ENCODE peak calls at places on chromosomes 16 and 17, in nine cellular contexts. J is glutamatergic neuron, K is choroid plexus epithelial cell, H is body of pancreas, G is H9, D is neural progenitor cell, M is left lung, Y is fibroblast of mammary gland, A is heart left ventricle. Z is an unnamed sample.

GRCh38 chr17:37067555-37068111 is 118.9 kb downstream of the AATF start:
- DNase-seq in J (no peak), K (peak), H (peak), G (no peak), D (no peak), M (no peak), Y (peak), A (no peak), Z (no peak)

GRCh38 chr17:1880851-1881630 is 51.2 kb downstream of the RPA1 start:
- DNase-seq in J (no peak), K (peak), H (no peak), G (no peak), D (peak), M (no peak), Y (peak), A (no peak), Z (no peak)

GRCh38 chr16:81080233-81080632 is 3.2 kb upstream of the C16orf46 start:
- DNase-seq in J (no peak), K (no peak), H (no peak), G (no peak), D (no peak), M (no peak), Y (no peak), A (no peak), Z (no peak)

GRCh38 chr16:77273-77806 is 685 bp upstream of the MPG start:
- DNase-seq in J (peak), K (peak), H (peak), G (peak), D (peak), M (peak), Y (peak), A (peak), Z (peak)

GRCh38 chr17:57166803-57167202 is 81.8 kb downstream of the AKAP1 start:
- DNase-seq in J (no peak), K (no peak), H (no peak), G (peak), D (no peak), M (no peak), Y (no peak), A (no peak), Z (peak)

GRCh38 chr17:45402916-45403315 is 29.8 kb downstream of the ARHGAP27 start:
- DNase-seq in J (no peak), K (no peak), H (no peak), G (no peak), D (no peak), M (no peak), Y (no peak), A (no peak), Z (no peak)

GRCh38 chr16:72938426-72939164 is 109.3 kb downstream of the ZFHX3 start:
- DNase-seq in J (no peak), K (peak), H (peak), G (no peak), D (peak), M (peak), Y (peak), A (peak), Z (no peak)

GRCh38 chr17:79374807-79375206 is 236.0 kb downstream of the RBFOX3 start:
- DNase-seq in J (no peak), K (no peak), H (no peak), G (no peak), D (no peak), M (no peak), Y (no peak), A (no peak), Z (no peak)

GRCh38 chr17:17783825-17784598 is 52.8 kb downstream of the SREBF1 start:
- DNase-seq in J (peak), K (peak), H (peak), G (peak), D (peak), M (no peak), Y (peak), A (peak), Z (peak)

GRCh38 chr16:23666919-23667659 is 11.6 kb upstream of the PLK1 start:
- DNase-seq in J (no peak), K (no peak), H (no peak), G (no peak), D (no peak), M (no peak), Y (no peak), A (no peak), Z (no peak)

GRCh38 chr16:57773680-57774295 is 28.5 kb downstream of the KIFC3 start:
- DNase-seq in J (no peak), K (peak), H (peak), G (no peak), D (no peak), M (no peak), Y (peak), A (no peak), Z (no peak)

GRCh38 chr17:19546289-19547065 is 12.8 kb downstream of the SLC47A1 start:
- DNase-seq in J (no peak), K (no peak), H (peak), G (no peak), D (peak), M (peak), Y (no peak), A (peak), Z (no peak)

GRCh38 chr17:82014432-82014831 is 8.2 kb downstream of the CENPX start:
- DNase-seq in J (no peak), K (no peak), H (no peak), G (no peak), D (no peak), M (no peak), Y (no peak), A (no peak), Z (no peak)

GRCh38 chr17:71975331-71975801 is 145.5 kb upstream of the SOX9 start:
- DNase-seq in J (no peak), K (peak), H (peak), G (peak), D (peak), M (peak), Y (peak), A (peak), Z (peak)

GRCh38 chr16:86030116-86030515 is 131.2 kb downstream of the IRF8 start:
- DNase-seq in J (no peak), K (no peak), H (no peak), G (no peak), D (no peak), M (peak), Y (no peak), A (no peak), Z (no peak)

GRCh38 chr17:82686366-82687324 is 11.9 kb downstream of the RAB40B start:
- DNase-seq in J (no peak), K (no peak), H (no peak), G (no peak), D (no peak), M (no peak), Y (no peak), A (no peak), Z (no peak)

GRCh38 chr17:29219378-29220047 is 27.1 kb upstream of the CRYBA1 start:
- DNase-seq in J (peak), K (peak), H (peak), G (peak), D (peak), M (peak), Y (peak), A (peak), Z (peak)

GRCh38 chr16:47780213-47780612 is 319.1 kb downstream of the PHKB start:
- DNase-seq in J (no peak), K (no peak), H (no peak), G (no peak), D (no peak), M (no peak), Y (peak), A (no peak), Z (no peak)

GRCh38 chr17:21689604-21690003 is 2.7 kb upstream of the KCNJ18 start:
- DNase-seq in J (no peak), K (peak), H (peak), G (no peak), D (no peak), M (peak), Y (peak), A (no peak), Z (no peak)

GRCh38 chr17:41009301-41009760 is 403 bp upstream of the KRTAP3-1 start:
- DNase-seq in J (no peak), K (no peak), H (no peak), G (no peak), D (peak), M (no peak), Y (no peak), A (no peak), Z (no peak)

DNA sequence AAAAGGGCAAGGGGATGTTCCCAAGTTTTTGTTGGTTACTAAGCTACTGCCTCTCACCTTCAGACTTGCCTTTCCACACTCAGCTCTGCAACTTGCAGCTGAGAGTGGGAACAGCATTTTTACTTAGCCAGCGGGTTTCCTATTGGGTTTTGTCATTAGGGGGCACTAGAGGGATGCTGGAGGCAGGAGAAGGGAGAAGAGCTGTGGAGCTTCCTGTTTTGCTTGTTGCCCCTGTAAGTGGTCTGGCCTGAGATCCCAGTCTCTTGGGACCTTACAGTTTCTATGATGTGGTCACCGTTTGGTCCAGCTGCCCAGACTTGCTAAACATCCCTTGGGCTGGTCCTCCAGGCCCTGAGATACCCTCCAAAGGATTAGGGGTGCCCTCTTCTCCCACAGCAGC is 209.6 kb upstream of the NLRP1 start:
- DNase-seq in J (no peak), K (peak), H (no peak), G (peak), D (peak), M (no peak), Y (peak), A (no peak), Z (no peak)
- TF ChIP-seq CTCF in J (no peak), K (peak), H (no peak), G (peak), D (peak), M (no peak), Y (peak), A (no peak), Z (peak)

GRCh38 chr16:59566446-59566845 is 832.3 kb upstream of the GOT2 start:
- DNase-seq in J (no peak), K (no peak), H (no peak), G (no peak), D (no peak), M (no peak), Y (no peak), A (no peak), Z (no peak)

GRCh38 chr16:59567496-59567895 is 833.4 kb upstream of the GOT2 start:
- DNase-seq in J (no peak), K (no peak), H (no peak), G (no peak), D (peak), M (no peak), Y (no peak), A (no peak), Z (no peak)
- TF ChIP-seq CTCF in J (no peak), K (no peak), H (no peak), G (no peak), D (no peak), M (no peak), Y (no peak), A (no peak), Z (no peak)

GRCh38 chr16:82368041-82368440 is 198.0 kb upstream of the MPHOSPH6 start:
- DNase-seq in J (no peak), K (peak), H (peak), G (peak), D (peak), M (no peak), Y (peak), A (peak), Z (peak)
- TF ChIP-seq CTCF in J (peak), K (peak), H (no peak), G (peak), D (peak), M (no peak), Y (no peak), A (peak), Z (peak)

GRCh38 chr17:80454557-80455327 is 21.7 kb downstream of the NPTX1 start:
- DNase-seq in J (peak), K (peak), H (peak), G (peak), D (peak), M (peak), Y (peak), A (peak), Z (peak)
- TF ChIP-seq CTCF in J (no peak), K (no peak), H (peak), G (no peak), D (no peak), M (no peak), Y (no peak), A (no peak), Z (no peak)

GRCh38 chr16:84466692-84467091 is 37.8 kb downstream of the MEAK7 start:
- DNase-seq in J (no peak), K (no peak), H (no peak), G (no peak), D (no peak), M (no peak), Y (no peak), A (no peak), Z (no peak)

GRCh38 chr16:84464116-84464515 is 40.3 kb downstream of the MEAK7 start:
- DNase-seq in J (no peak), K (no peak), H (no peak), G (no peak), D (no peak), M (no peak), Y (no peak), A (peak), Z (no peak)

GRCh38 chr16:84463221-84463620 is 41.2 kb downstream of the MEAK7 start:
- DNase-seq in J (no peak), K (no peak), H (no peak), G (peak), D (no peak), M (no peak), Y (no peak), A (peak), Z (no peak)

GRCh38 chr16:84467256-84467655 is 37.2 kb downstream of the MEAK7 start:
- DNase-seq in J (no peak), K (no peak), H (no peak), G (no peak), D (no peak), M (no peak), Y (no peak), A (no peak), Z (no peak)

DNA sequence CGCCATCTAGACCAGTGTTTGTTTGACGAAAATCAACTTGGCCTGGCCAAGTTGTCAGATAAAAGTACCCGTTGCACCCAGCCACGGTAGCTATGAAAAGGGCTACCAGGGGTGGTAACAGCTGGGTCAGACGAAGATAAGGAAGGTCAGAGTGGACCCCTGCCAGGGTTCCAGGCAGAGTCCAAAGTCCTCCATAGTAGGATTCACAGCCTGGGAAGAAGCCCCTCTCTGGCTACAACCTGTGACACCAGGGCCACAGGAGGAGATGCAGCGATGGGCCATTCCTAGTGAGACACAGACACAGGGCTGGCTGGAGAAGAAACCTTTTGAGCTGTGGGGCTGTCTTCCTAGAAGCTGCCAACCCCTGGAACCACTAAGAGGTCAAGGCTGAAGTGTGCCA is 39.3 kb downstream of the MEAK7 start:
- DNase-seq in J (no peak), K (no peak), H (no peak), G (peak), D (no peak), M (no peak), Y (no peak), A (peak), Z (no peak)
- TF ChIP-seq CTCF in J (no peak), K (peak), H (no peak), G (no peak), D (no peak), M (no peak), Y (no peak), A (no peak), Z (no peak)

DNA sequence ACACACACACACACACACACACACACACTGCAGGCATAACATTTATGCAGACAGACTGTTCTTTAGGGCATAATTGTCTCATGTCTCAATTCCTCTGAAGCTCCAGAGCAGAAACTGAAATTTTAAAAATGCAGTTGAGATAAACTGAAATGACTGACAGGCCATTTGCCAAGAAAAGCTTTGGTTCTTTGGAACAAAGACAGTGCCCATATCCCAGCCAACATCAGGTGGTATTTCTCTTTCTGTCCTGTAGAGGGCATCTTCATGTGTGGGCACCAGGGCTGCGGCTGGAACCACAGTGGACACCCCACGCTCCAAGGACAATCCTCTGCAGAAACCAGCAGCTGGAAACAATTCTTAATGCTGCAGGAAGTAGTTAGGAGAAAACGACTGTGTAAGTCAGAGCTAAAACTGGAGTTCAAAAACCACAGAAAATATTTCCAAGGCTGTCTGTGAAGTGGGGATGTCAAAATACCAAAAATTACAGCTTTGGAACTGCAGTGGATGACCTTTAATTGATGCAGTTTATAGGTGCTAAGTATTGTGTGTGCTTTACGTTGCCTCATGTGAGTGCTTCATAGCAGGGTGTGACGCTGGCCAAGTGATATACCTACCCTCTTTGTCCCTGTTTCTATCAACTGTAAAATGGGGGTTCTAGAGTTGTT is 10.6 kb upstream of the MEFV start:
- DNase-seq in J (no peak), K (peak), H (peak), G (no peak), D (peak), M (no peak), Y (peak), A (no peak), Z (no peak)
- TF ChIP-seq CTCF in J (peak), K (peak), H (peak), G (peak), D (peak), M (peak), Y (peak), A (peak), Z (peak)

DNA sequence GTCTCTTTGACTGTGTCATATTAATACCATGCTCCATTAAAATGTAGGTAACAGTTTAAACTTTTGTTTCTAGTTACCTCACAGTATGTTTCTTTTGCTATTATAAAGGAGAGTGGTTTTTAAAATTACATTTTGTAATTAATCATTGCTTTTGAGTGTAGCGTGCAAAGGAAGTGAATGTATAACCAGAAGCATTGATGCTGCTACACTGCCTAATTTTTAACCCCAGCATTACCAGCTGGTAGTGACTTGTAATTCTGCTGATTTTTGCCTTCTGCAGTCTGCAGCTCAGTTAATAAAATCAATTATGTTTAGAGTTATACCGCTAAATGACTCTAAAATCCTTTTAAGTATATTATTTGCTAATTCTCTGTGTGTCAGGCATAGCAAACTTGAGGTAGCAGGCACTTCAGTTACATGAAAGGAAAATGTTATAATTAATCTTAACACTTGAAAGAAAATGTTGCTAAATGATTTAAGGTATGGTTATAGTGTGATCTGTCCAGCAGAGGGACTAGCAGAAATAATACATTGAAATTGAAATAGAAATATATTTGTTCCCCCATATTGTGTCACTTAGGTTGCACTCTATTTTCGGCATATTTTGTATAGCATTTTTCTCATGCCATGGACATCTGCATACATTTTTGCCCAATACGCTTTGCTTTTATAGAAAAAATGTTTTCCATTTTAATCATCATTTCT is 388.5 kb downstream of the CNTNAP4 start:
- DNase-seq in J (no peak), K (no peak), H (no peak), G (no peak), D (no peak), M (no peak), Y (no peak), A (no peak), Z (no peak)
- TF ChIP-seq CTCF in J (peak), K (no peak), H (no peak), G (no peak), D (no peak), M (no peak), Y (no peak), A (no peak), Z (no peak)